ENCODE peak calls at places on chromosome 15, in six cellular contexts. I is transverse colon, J is heart left ventricle, P is tibial nerve, A is uterus, N is ovary. C is an unnamed sample.

GRCh38 chr15:63025460-63025859 is 17.1 kb upstream of the TPM1 start:
- DNase-seq in I (no peak), J (no peak), P (no peak), A (no peak), N (no peak), C (no peak)

GRCh38 chr15:80202016-80202315 is 49.2 kb downstream of the FAH start:
- DNase-seq in I (no peak), J (no peak), P (no peak), A (no peak), N (no peak), C (no peak)

GRCh38 chr15:66169625-66170024 is 83.9 kb downstream of the MEGF11 start:
- DNase-seq in I (no peak), J (no peak), P (no peak), A (no peak), N (no peak), C (no peak)

GRCh38 chr15:90618330-90619136 is 88.8 kb downstream of the CRTC3 start:
- DNase-seq in I (no peak), J (no peak), P (no peak), A (no peak), N (no peak), C (no peak)

GRCh38 chr15:57647791-57648130 is 56.1 kb downstream of the MYZAP start:
- DNase-seq in I (no peak), J (no peak), P (no peak), A (no peak), N (peak), C (no peak)

GRCh38 chr15:52254331-52254730 is 41.3 kb downstream of the MYO5C start:
- DNase-seq in I (no peak), J (no peak), P (no peak), A (no peak), N (no peak), C (no peak)

GRCh38 chr15:100692671-100693070 is 90.3 kb downstream of the ASB7 start:
- DNase-seq in I (no peak), J (no peak), P (peak), A (no peak), N (no peak), C (no peak)

GRCh38 chr15:100107151-100107550 is 234.6 kb downstream of the ADAMTS17 start:
- DNase-seq in I (no peak), J (peak), P (no peak), A (no peak), N (no peak), C (no peak)

GRCh38 chr15:43516185-43516584 is 1.2 kb upstream of the MAP1A start:
- DNase-seq in I (no peak), J (peak), P (peak), A (peak), N (peak), C (no peak)

DNA sequence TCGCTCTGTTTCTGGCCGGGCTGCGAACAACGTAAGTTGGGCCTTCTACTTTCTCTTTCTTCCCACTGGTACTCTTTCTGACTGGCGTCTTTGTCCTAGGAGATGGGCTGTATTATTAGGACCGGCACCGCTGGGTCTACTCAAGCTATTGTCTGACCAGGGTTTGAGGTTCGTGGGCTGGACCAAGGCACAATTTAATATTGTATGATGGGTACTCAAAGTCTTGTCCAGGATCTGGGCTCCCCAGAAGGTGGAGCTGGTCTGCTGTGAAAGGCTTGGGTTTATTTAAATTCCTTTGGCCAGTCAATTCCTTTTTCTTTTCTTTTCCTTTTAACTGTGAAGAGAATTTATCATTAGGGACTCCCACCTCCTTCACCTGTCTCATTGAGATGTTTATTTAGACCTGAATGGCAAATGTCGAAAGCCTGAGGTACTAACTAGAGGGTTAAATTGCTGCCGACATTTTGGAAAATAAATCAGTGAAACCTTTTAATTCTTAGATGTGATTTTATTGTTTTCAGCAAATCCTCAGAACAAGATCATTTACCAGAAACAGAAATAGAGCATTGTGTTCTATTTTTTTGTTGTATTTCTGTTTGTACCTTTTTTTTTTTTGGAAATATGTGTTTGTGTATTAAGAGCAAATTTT is 410 bp downstream of the LRRC49 start:
- DNase-seq in I (peak), J (peak), P (no peak), A (peak), N (no peak), C (no peak)
- TF ChIP-seq CTCF in I (peak), J (peak), P (peak), A (peak), N (no peak), C (no peak)

GRCh38 chr15:75452364-75452967 is 976 bp upstream of the SIN3A start:
- DNase-seq in I (peak), J (peak), P (peak), A (peak), N (peak), C (peak)
- TF ChIP-seq POLR2A in I (peak), J (no peak), P (peak), A (no peak), N (no peak), C (peak)

GRCh38 chr15:69826818-69827174 is 270.9 kb downstream of the TLE3 start:
- DNase-seq in I (no peak), J (no peak), P (no peak), A (no peak), N (no peak), C (no peak)

GRCh38 chr15:69824075-69824876 is 273.4 kb downstream of the TLE3 start:
- DNase-seq in I (no peak), J (no peak), P (no peak), A (no peak), N (no peak), C (no peak)

GRCh38 chr15:69823223-69823907 is 274.4 kb downstream of the TLE3 start:
- DNase-seq in I (no peak), J (no peak), P (no peak), A (no peak), N (no peak), C (no peak)

GRCh38 chr15:69825941-69826817 is 271.5 kb downstream of the TLE3 start:
- DNase-seq in I (no peak), J (no peak), P (no peak), A (no peak), N (no peak), C (no peak)

GRCh38 chr15:69824877-69825406 is 272.8 kb downstream of the TLE3 start:
- DNase-seq in I (no peak), J (no peak), P (no peak), A (no peak), N (no peak), C (no peak)
- H3K27ac ChIP-seq in I (no peak), J (no peak), P (no peak), A (no peak), N (no peak), C (no peak)

DNA sequence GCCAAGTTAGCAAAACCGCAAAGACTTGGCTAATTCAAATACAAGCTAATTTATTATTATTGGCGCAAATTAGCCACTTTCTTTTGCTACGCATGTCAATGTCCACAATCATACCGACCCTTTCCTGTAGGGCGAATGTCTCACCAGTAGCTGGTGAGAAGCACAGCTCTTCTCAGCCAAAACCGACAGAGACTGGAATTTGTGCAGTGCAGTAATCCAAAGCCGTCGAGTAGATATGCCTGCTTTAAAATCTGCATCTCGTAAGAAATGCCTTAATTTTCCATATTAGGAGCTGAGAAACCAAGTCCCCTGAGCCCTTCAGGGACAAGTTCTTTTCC is 614 bp upstream of the MINDY2 start:
- DNase-seq in I (peak), J (peak), P (peak), A (no peak), N (no peak), C (no peak)
- TF ChIP-seq CTCF in I (no peak), J (no peak), P (no peak), A (no peak), N (no peak), C (no peak)

GRCh38 chr15:60390931-60391501 is 6.8 kb downstream of the ANXA2 start:
- DNase-seq in I (peak), J (no peak), P (no peak), A (peak), N (peak), C (peak)

GRCh38 chr15:60392601-60392985 is 5.2 kb downstream of the ANXA2 start:
- DNase-seq in I (peak), J (no peak), P (no peak), A (no peak), N (no peak), C (no peak)

GRCh38 chr15:60395276-60396011 is 2.3 kb downstream of the ANXA2 start:
- DNase-seq in I (no peak), J (no peak), P (no peak), A (no peak), N (no peak), C (no peak)

GRCh38 chr15:60391722-60392340 is 6.0 kb downstream of the ANXA2 start:
- DNase-seq in I (peak), J (no peak), P (no peak), A (no peak), N (no peak), C (no peak)

DNA sequence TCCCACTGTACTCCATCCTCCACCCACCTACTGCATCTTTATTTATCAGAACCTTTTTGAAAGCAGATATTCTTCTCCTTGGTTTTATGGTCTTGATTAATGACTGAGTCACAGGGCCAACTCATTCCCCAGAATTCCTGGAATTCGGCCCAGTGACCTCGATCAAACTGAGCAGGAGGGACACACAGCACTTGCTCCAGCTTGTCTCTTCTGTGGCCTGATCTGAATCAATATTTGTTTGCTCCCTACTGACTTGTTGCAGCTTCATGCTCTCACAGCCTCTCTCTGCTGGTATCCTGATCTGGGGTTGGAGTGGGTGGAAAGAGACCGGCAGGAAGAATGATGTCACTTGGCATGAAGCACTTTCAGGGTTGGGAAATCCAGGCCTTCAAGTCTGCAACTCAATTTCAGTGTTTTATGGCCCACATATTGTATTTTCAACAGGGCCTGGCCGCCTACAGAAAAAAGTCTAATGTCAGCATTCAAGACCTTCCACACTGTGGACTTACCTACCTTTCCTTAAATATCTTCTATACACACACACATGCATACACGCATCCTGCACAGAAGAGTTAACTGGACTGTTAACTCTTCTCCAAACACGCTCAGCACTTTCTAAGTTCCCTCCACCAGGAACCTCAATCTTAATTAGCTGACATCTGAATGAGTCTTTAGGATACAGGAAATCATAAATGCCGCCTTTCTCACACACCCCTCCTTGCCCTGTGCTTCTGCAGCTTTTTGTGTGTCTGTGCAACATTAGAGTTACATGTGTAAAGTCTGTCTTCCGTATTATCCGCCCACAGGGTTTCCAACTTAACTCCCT is 4.6 kb downstream of the ANXA2 start:
- DNase-seq in I (peak), J (peak), P (peak), A (peak), N (peak), C (peak)
- TF ChIP-seq POLR2A in I (peak), J (no peak), P (no peak), A (no peak), N (peak), C (no peak)

GRCh38 chr15:74008901-74009300 is 14.4 kb downstream of the PML start:
- DNase-seq in I (no peak), J (no peak), P (no peak), A (no peak), N (no peak), C (no peak)

GRCh38 chr15:74007820-74008371 is 13.4 kb downstream of the PML start:
- DNase-seq in I (no peak), J (no peak), P (no peak), A (no peak), N (no peak), C (peak)

GRCh38 chr15:74011610-74012009 is 17.1 kb downstream of the PML start:
- DNase-seq in I (peak), J (peak), P (peak), A (peak), N (peak), C (no peak)

GRCh38 chr15:74010929-74011540 is 16.5 kb downstream of the PML start:
- DNase-seq in I (no peak), J (no peak), P (no peak), A (no peak), N (no peak), C (no peak)

DNA sequence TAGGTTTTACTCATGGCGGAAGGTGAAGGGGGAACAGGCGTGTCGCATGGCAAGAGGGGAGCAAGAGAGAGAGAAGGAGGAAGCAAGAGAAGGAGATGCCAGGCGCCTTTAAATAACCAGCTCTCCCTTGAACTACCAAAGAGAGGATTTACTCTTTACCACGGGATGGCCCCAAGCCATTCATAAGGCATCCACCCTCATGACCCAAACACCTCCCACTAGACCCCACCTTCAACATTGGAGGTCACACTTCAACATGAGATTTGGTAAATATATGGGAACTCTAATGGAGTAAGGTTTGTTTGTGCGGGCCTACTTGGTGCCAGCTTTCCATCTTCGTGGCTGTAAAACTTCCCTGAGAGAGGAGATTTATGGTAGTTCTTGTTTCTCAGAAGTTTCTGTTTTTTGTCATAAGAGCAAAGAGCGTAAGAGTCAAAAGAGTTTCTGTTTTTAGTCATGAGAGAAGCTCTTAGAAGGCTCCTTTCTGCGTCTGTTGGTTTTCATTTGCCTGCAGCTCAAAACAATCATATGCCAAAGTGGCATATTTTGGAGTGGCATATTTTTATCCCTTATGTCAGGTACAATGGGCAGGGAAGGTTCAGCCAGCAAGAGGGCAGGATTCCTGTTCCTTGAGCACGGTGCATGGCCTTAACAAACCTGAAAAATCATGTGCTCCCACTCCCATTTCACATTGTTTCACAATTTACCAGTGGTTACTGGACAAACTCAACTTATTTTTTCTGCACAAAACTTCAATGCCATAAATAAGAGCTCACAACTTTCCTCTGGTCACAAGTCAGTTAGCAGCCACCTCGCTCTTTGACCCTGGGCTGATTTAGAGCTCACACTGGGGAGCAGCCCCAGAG is 12.5 kb downstream of the PML start:
- DNase-seq in I (no peak), J (no peak), P (no peak), A (peak), N (no peak), C (no peak)
- H3K27ac ChIP-seq in I (peak), J (peak), P (peak), A (peak), N (no peak), C (peak)

C was measured in Peyer's patch.